ENCODE peak calls at places on chromosomes 16 and 17, in five cellular contexts. L, C, Y, Z and N are unnamed samples.
A peak's percentile ranks its signal among the peaks of the same experiment; 100 is the strongest.

GRCh38 chr17:81382851-81383250 is 12.4 kb upstream of the BAHCC1 start:
- DNase-seq in Z (no peak), L (no peak), C (no peak), Y (no peak), N (no peak)

GRCh38 chr16:57266531-57267268 is 17.8 kb downstream of the PLLP start:
- DNase-seq in L (peak; percentile 18), C (no peak), Y (peak; percentile 21), Z (peak; percentile 47), N (peak; percentile 29)

GRCh38 chr16:65098916-65099315 is 22.9 kb downstream of the CDH11 start:
- DNase-seq in L (no peak), Z (no peak), C (no peak), Y (no peak), N (no peak)

GRCh38 chr17:65131946-65132345 is 5.2 kb upstream of the RGS9 start:
- DNase-seq in L (peak; percentile 85), Y (no peak), C (no peak), Z (no peak), N (no peak)

GRCh38 chr17:57554826-57555635 is 190.1 kb downstream of the CCDC182 start:
- DNase-seq in Z (no peak), Y (no peak), L (no peak), C (no peak), N (no peak)

GRCh38 chr16:15775209-15775608 is 81.6 kb downstream of the MYH11 start:
- DNase-seq in Y (no peak), C (no peak), Z (no peak), L (peak; percentile 33), N (no peak)

GRCh38 chr17:245611-246010 is 64.2 kb upstream of the DOC2B start:
- DNase-seq in C (no peak), L (no peak), Z (no peak), Y (no peak), N (no peak)

GRCh38 chr17:39551879-39552278 is 55.8 kb downstream of the NEUROD2 start:
- DNase-seq in Z (no peak), L (no peak), Y (no peak), C (no peak), N (no peak)

GRCh38 chr17:50850640-50851039 is 15.3 kb downstream of the WFIKKN2 start:
- DNase-seq in L (no peak), Y (no peak), C (peak; percentile 15), Z (no peak), N (no peak)

GRCh38 chr16:74898667-74899066 is 86.3 kb downstream of the WDR59 start:
- DNase-seq in Y (no peak), L (no peak), Z (no peak), C (no peak), N (no peak)

GRCh38 chr16:87848676-87849345 is 20.5 kb downstream of the SLC7A5 start:
- DNase-seq in L (no peak), C (no peak), Y (no peak), Z (no peak), N (no peak)

GRCh38 chr16:64865037-64865696 is 256.7 kb downstream of the CDH11 start:
- DNase-seq in L (no peak), Y (no peak), Z (no peak), C (no peak), N (no peak)

GRCh38 chr16:46894011-46894672 is 10.0 kb downstream of the GPT2 start:
- DNase-seq in Z (no peak), C (no peak), Y (no peak), L (no peak), N (no peak)

GRCh38 chr16:81745704-81746558 is 33.2 kb upstream of the PLCG2 start:
- DNase-seq in L (peak; percentile 25), Y (peak; percentile 60), C (peak; percentile 71), Z (peak; percentile 77), N (peak; percentile 78)